ENCODE peak calls at places on chromosomes 1 and 21, in seven cellular contexts. N is upper lobe of right lung; W is ovary; X is tibial artery; K is transverse colon; U is CD4-positive, alpha-beta T cell; S is PC-3. J is an unnamed sample.
A peak's percentile ranks its signal among the peaks of the same experiment; 100 is the strongest.

GRCh38 chr1:62356257-62356835 is 37.1 kb upstream of the KANK4 start:
- DNase-seq in W (no peak), K (no peak), X (no peak), N (no peak), S (peak; percentile 90), U (no peak), J (peak; percentile 92)

GRCh38 chr1:234836045-234836681 is 226.2 kb upstream of the IRF2BP2 start:
- DNase-seq in X (no peak), K (no peak), S (no peak), W (no peak), N (no peak), U (no peak), J (no peak)

GRCh38 chr1:201537966-201538617 is 835 bp upstream of the NAV1 start:
- DNase-seq in K (no peak), U (no peak), N (no peak), W (no peak), S (peak; percentile 35), X (no peak), J (no peak)

GRCh38 chr1:180027949-180028445 is 73.4 kb downstream of the CEP350 start:
- DNase-seq in X (no peak), U (no peak), S (peak; percentile 37), K (no peak), W (no peak), N (no peak), J (peak; percentile 90)

GRCh38 chr21:29189358-29189757 is 58.9 kb downstream of the MAP3K7CL start:
- DNase-seq in S (no peak), W (no peak), X (no peak), N (no peak), K (no peak), U (no peak), J (no peak)

GRCh38 chr1:167169642-167170041 is 51.0 kb upstream of the POU2F1 start:
- DNase-seq in W (no peak), S (peak; percentile 49), K (no peak), X (no peak), N (no peak), U (no peak), J (peak; percentile 56)

GRCh38 chr1:109783436-109783835 is 19.7 kb upstream of the EPS8L3 start:
- DNase-seq in X (no peak), S (peak; percentile 90), N (no peak), U (no peak), W (peak; percentile 15), K (no peak), J (peak; percentile 91)

GRCh38 chr1:28129150-28129549 is 40.7 kb upstream of the EYA3 start:
- DNase-seq in X (no peak), W (no peak), U (no peak), S (peak; percentile 96), N (no peak), K (no peak), J (peak; percentile 94)

GRCh38 chr1:218351617-218352438 is 6.7 kb downstream of the TGFB2 start:
- DNase-seq in S (peak; percentile 49), N (no peak), X (peak; percentile 34), W (no peak), K (no peak), U (no peak), J (peak; percentile 70)

GRCh38 chr1:64484651-64485050 is 14.7 kb downstream of the CACHD1 start:
- DNase-seq in K (no peak), U (no peak), W (no peak), S (peak; percentile 96), X (no peak), N (no peak), J (no peak)

GRCh38 chr1:59043796-59044195 is 253.1 kb upstream of the FGGY start:
- DNase-seq in W (no peak), N (no peak), X (peak; percentile 69), K (peak; percentile 69), U (no peak), S (peak; percentile 75), J (peak; percentile 93)

GRCh38 chr1:201414051-201414738 is 7.3 kb downstream of the TNNI1 start:
- DNase-seq in U (no peak), S (no peak), X (no peak), W (no peak), K (no peak), N (no peak), J (no peak)

GRCh38 chr1:171817511-171818265 is 23.6 kb upstream of the DNM3 start:
- DNase-seq in X (peak; percentile 41), W (no peak), S (peak; percentile 99), N (no peak), U (no peak), K (peak; percentile 8), J (peak; percentile 94)

GRCh38 chr1:153631047-153632022 is 2.5 kb upstream of the CHTOP start:
- DNase-seq in N (peak; percentile 40), S (no peak), U (no peak), K (no peak), W (no peak), X (no peak), J (no peak)

DNA sequence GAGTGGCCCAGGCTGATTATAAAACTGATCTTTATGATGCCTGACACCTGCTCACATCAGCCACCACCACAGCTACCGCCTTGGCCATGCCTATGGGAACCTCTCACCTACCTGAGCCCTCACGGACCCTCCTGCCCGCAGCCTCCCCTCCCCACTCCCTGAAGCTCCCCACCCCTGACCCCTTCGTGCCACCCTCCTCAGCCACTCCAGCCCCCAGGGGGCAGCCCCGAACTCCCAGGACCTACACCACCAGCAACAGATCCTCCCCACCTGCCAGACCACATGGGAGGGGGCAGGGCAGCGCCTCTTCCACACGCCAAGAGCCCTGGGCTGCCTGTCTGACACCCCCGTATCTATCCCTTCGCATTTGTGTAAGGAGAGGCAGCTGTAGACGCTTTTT is 14.2 kb upstream of the ARHGEF16 start:
- DNase-seq in S (no peak), U (no peak), K (no peak), N (no peak), X (no peak), W (no peak), J (no peak)
- TF ChIP-seq CTCF in S (no peak), U (no peak), K (no peak), N (no peak), X (no peak), W (no peak), J (no peak)

DNA sequence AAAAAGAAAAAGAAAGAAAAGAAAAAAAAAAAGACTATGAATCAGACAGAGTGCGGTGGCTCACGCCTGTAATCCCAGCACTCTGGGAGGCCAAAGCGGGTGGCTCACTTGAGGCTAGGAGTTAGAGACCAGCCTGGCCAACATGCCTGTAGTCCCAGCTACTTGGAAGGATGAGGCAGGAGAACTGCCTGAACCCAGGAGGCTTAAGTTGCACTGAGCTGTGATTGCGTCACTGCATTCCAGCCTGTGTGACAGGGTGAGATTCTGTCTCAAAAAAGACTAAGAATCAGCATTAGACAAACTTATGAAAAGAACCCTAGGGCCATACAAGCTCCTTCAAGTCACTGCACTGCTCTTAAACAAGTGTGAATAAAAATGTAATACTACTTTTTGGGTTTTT is 16.9 kb downstream of the PSMB4 start:
- DNase-seq in N (no peak), U (no peak), X (no peak), S (peak; percentile 41), W (no peak), K (no peak), J (peak; percentile 44)
- TF ChIP-seq CTCF in N (no peak), U (no peak), X (no peak), S (no peak), W (no peak), K (no peak), J (no peak)

GRCh38 chr1:16393255-16394177 is 26.5 kb downstream of the SZRD1 start:
- DNase-seq in W (no peak), S (no peak), X (no peak), K (no peak), U (no peak), N (no peak), J (no peak)
- TF ChIP-seq CTCF in W (no peak), S (peak; percentile 15), X (no peak), K (no peak), U (no peak), N (no peak), J (no peak)

DNA sequence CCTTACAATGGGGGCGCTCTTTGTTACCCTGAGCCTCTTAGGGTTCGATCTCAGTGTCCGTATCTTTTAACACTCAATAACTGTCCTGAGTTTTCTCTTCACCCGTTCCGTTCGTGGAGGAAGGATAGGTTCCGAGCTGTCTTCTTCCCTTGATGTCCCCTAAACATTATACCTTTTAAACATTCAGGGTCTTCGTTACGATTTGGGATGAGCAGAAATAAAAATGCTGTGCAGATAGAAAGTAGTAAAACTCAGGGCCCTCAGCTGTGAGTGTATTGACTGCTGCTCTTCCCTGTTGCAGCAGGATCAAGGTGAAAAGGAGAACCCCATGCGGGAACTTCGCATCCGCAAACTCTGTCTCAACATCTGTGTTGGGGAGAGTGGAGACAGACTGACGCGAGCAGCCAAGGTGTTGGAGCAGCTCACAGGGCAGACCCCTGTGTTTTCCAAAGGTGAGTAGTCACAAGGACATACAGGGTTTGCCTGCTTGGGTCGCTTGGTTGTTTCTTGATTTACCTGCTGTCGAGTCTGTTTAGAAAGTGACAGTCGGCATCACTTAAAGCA is 784 bp downstream of the RPL11 start:
- DNase-seq in U (no peak), X (no peak), W (no peak), K (no peak), N (no peak), S (no peak), J (no peak)
- TF ChIP-seq CTCF in U (no peak), X (no peak), W (no peak), K (no peak), N (no peak), S (no peak), J (no peak)

DNA sequence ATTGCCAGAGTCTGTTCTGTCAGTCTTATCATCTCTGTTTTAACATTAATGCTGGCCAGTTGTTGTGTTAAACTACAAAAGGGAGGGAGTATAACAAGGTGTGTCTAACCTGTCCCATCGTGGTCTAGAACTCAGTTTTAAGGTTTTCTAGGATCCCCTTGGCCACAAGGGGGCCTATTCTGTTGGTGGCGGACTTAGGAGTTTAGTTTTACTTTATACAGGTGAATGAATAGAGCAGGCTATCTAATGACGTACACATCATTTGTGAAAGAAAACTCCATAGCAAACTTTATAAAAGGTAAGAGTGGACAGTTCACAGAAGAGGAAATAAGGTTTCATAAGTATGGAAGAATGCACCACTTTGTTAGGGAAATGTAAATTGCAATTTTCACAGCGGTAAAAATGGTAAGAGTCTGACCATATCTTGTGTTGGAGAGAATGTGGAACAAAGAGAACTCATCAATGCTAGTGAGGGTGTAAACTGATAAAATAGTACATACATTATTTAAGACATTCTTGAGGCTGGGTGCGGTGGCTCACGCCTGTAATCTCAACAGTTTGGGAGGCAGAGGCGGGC is 2.5 kb upstream of the ATF6 start:
- DNase-seq in U (peak; percentile 24), X (no peak), S (peak; percentile 81), K (no peak), W (no peak), N (no peak), J (peak; percentile 72)
- TF ChIP-seq CTCF in U (peak; percentile 82), X (no peak), S (peak; percentile 92), K (peak; percentile 50), W (no peak), N (peak; percentile 56), J (peak; percentile 49)

GRCh38 chr1:231763481-231763880 is 136.9 kb downstream of the DISC1 start:
- DNase-seq in W (no peak), K (no peak), X (no peak), U (no peak), S (no peak), N (no peak), J (no peak)

GRCh38 chr1:231757759-231758158 is 131.2 kb downstream of the DISC1 start:
- DNase-seq in K (no peak), S (no peak), N (no peak), X (no peak), W (no peak), U (no peak), J (no peak)

GRCh38 chr1:231757101-231757404 is 130.5 kb downstream of the DISC1 start:
- DNase-seq in U (no peak), W (no peak), N (no peak), X (no peak), K (no peak), S (no peak), J (no peak)

GRCh38 chr1:231761747-231762541 is 135.4 kb downstream of the DISC1 start:
- DNase-seq in N (no peak), S (peak; percentile 67), W (no peak), X (no peak), K (no peak), U (no peak), J (no peak)
- TF ChIP-seq CTCF in N (no peak), S (no peak), W (no peak), X (no peak), K (no peak), U (no peak), J (no peak)